ENCODE peak calls at places on chromosome 9, in eight cellular contexts. S, I, C, O, B, R, D and G are unnamed samples.

GRCh38 chr9:110141118-110141797 is 66.7 kb downstream of the C9orf152 start:
- DNase-seq in D (no peak), B (peak; percentile 99), S (peak; percentile 99), O (no peak), I (no peak), R (no peak), C (no peak), G (no peak)

GRCh38 chr9:35978792-35979191 is 20.8 kb upstream of the OR2S2 start:
- DNase-seq in D (no peak), B (no peak), C (no peak), I (no peak), S (no peak), R (no peak), O (no peak), G (no peak)

GRCh38 chr9:84485539-84485938 is 145.0 kb upstream of the SLC28A3 start:
- DNase-seq in B (no peak), D (peak; percentile 20), R (no peak), O (no peak), S (no peak), I (no peak), C (no peak), G (peak; percentile 21)

GRCh38 chr9:137485343-137486140 is 26.4 kb upstream of the NSMF start:
- DNase-seq in I (no peak), S (no peak), R (no peak), C (no peak), D (no peak), B (no peak), O (no peak), G (no peak)

GRCh38 chr9:97703437-97704326 is 6.5 kb upstream of the XPA start:
- DNase-seq in O (no peak), I (peak; percentile 94), C (no peak), B (peak; percentile 96), D (peak; percentile 21), R (no peak), S (peak; percentile 87), G (peak; percentile 26)

GRCh38 chr9:87336407-87336806 is 161.3 kb upstream of the DAPK1 start:
- DNase-seq in S (peak; percentile 37), R (no peak), C (no peak), B (peak; percentile 28), O (no peak), D (no peak), I (peak; percentile 30), G (peak; percentile 38)

GRCh38 chr9:137311971-137312851 is 10.1 kb upstream of the NRARP start:
- DNase-seq in S (no peak), B (no peak), R (no peak), I (no peak), O (no peak), C (no peak), D (no peak), G (no peak)

GRCh38 chr9:83231039-83231438 is 168.1 kb upstream of the RASEF start:
- DNase-seq in R (no peak), O (no peak), D (no peak), S (no peak), B (peak; percentile 77), I (peak; percentile 34), C (no peak), G (no peak)

GRCh38 chr9:72356019-72356653 is 8.9 kb downstream of the ZFAND5 start:
- DNase-seq in I (no peak), R (no peak), S (no peak), D (no peak), B (no peak), C (no peak), O (no peak), G (no peak)

GRCh38 chr9:124774131-124774978 is 2.6 kb upstream of the OLFML2A start:
- DNase-seq in O (peak; percentile 78), B (peak; percentile 79), S (peak; percentile 75), C (peak; percentile 97), R (peak; percentile 83), I (peak; percentile 76), D (peak; percentile 96), G (peak; percentile 89)

GRCh38 chr9:5870691-5871090 is 20.0 kb upstream of the MLANA start:
- DNase-seq in B (peak; percentile 50), I (no peak), S (no peak), D (no peak), R (no peak), O (no peak), C (no peak), G (no peak)

GRCh38 chr9:123927625-123928308 is 2.2 kb downstream of the DENND1A start:
- DNase-seq in D (no peak), I (peak; percentile 95), C (no peak), R (no peak), B (peak; percentile 21), O (no peak), S (peak; percentile 79), G (peak; percentile 6)

GRCh38 chr9:124654431-124654830 is 116.7 kb downstream of the NR6A1 start:
- DNase-seq in D (no peak), I (peak; percentile 86), O (no peak), B (no peak), R (no peak), S (no peak), C (no peak), G (no peak)

GRCh38 chr9:78664370-78664769 is 367.4 kb downstream of the PSAT1 start:
- DNase-seq in D (no peak), I (no peak), B (no peak), R (no peak), S (no peak), C (no peak), O (no peak), G (no peak)

GRCh38 chr9:81685763-81686613 is 3.4 kb downstream of the TLE1 start:
- DNase-seq in R (no peak), S (peak; percentile 38), B (peak; percentile 35), O (no peak), D (no peak), C (no peak), I (no peak), G (no peak)

GRCh38 chr9:93649610-93650261 is 73.4 kb downstream of the PHF2 start:
- DNase-seq in B (peak; percentile 1), O (no peak), S (no peak), R (no peak), D (no peak), C (no peak), I (no peak), G (no peak)

GRCh38 chr9:135821116-135821515 is 86.2 kb downstream of the CAMSAP1 start:
- DNase-seq in B (no peak), R (no peak), O (no peak), D (no peak), S (no peak), I (no peak), C (no peak), G (no peak)

GRCh38 chr9:83154087-83154736 is 91.3 kb upstream of the RASEF start:
- DNase-seq in S (peak; percentile 37), R (no peak), C (no peak), O (no peak), D (no peak), I (no peak), B (peak; percentile 88), G (peak; percentile 5)

GRCh38 chr9:79581794-79582193 is 10.0 kb downstream of the TLE4 start:
- DNase-seq in D (peak; percentile 13), R (peak; percentile 22), S (peak; percentile 91), O (no peak), B (peak; percentile 79), C (no peak), I (peak; percentile 36), G (no peak)

GRCh38 chr9:93644397-93645088 is 68.2 kb downstream of the PHF2 start:
- DNase-seq in S (no peak), R (no peak), O (no peak), D (no peak), B (no peak), I (no peak), C (no peak), G (no peak)

GRCh38 chr9:130835441-130836298 is 616 bp downstream of the ABL1 start:
- DNase-seq in O (peak; percentile 57), R (peak; percentile 16), B (peak; percentile 35), C (peak; percentile 37), I (no peak), S (peak; percentile 38), D (peak; percentile 79), G (peak; percentile 82)

GRCh38 chr9:96139592-96140251 is 162.3 kb downstream of the HSD17B3 start:
- DNase-seq in R (no peak), C (no peak), S (peak; percentile 84), I (peak; percentile 90), B (no peak), D (no peak), O (no peak), G (no peak)

GRCh38 chr9:91119147-91119546 is 242.6 kb downstream of the AUH start:
- DNase-seq in B (peak; percentile 31), C (no peak), D (peak; percentile 29), O (no peak), R (no peak), I (no peak), S (peak; percentile 93), G (no peak)

GRCh38 chr9:137602661-137603060 is 2.8 kb upstream of the ARRDC1 start:
- DNase-seq in C (no peak), O (no peak), B (no peak), I (peak; percentile 65), S (no peak), R (no peak), D (peak; percentile 37), G (no peak)

GRCh38 chr9:19184144-19184917 is 46.2 kb upstream of the DENND4C start:
- DNase-seq in D (peak; percentile 52), B (peak; percentile 91), R (peak; percentile 59), S (peak; percentile 78), C (no peak), O (no peak), I (peak; percentile 84), G (peak; percentile 49)

GRCh38 chr9:110183208-110184145 is 24.5 kb downstream of the C9orf152 start:
- DNase-seq in R (peak; percentile 34), D (peak; percentile 45), O (peak; percentile 72), I (peak; percentile 54), C (peak; percentile 50), S (peak; percentile 68), B (peak; percentile 74), G (peak; percentile 91)

GRCh38 chr9:17587113-17587512 is 8.2 kb downstream of the SH3GL2 start:
- DNase-seq in C (no peak), O (no peak), S (no peak), D (no peak), I (peak; percentile 25), B (no peak), R (no peak), G (no peak)

GRCh38 chr9:107841078-107841477 is 351.5 kb upstream of the KLF4 start:
- DNase-seq in C (no peak), S (no peak), R (no peak), B (no peak), D (no peak), O (no peak), I (peak; percentile 91), G (no peak)

GRCh38 chr9:93576296-93577044 is at the start of gene PHF2:
- DNase-seq in R (peak; percentile 39), O (peak; percentile 49), D (no peak), S (peak; percentile 30), I (no peak), B (peak; percentile 26), C (no peak), G (peak; percentile 60)

GRCh38 chr9:34519321-34520020 is 3.3 kb downstream of the ENHO start:
- DNase-seq in O (no peak), B (no peak), R (no peak), C (no peak), S (no peak), I (no peak), D (no peak), G (no peak)

GRCh38 chr9:89021154-89021803 is 30.0 kb downstream of the S1PR3 start:
- DNase-seq in B (peak; percentile 92), R (no peak), S (peak; percentile 88), C (no peak), O (no peak), I (peak; percentile 21), D (no peak), G (no peak)

GRCh38 chr9:81686614-81687520 is 2.5 kb downstream of the TLE1 start:
- DNase-seq in R (peak; percentile 8), I (peak; percentile 51), B (peak; percentile 90), D (peak; percentile 89), C (peak; percentile 76), S (peak; percentile 86), O (peak; percentile 64), G (peak; percentile 96)

GRCh38 chr9:125646222-125647100 is 60.5 kb downstream of the MAPKAP1 start:
- DNase-seq in I (peak; percentile 57), S (peak; percentile 31), O (no peak), B (no peak), R (no peak), C (no peak), D (no peak), G (peak; percentile 41)

GRCh38 chr9:121556580-121556979 is 56.9 kb upstream of the GGTA1 start:
- DNase-seq in I (no peak), D (no peak), R (no peak), B (peak; percentile 100), S (peak; percentile 98), C (no peak), O (no peak), G (no peak)